ENCODE peak calls at places on chromosome 3, in eight cellular contexts. W is MV-4-11, Z is DMS153, C is sigmoid colon, G is A549, V is renal cortical epithelial cell, N is left ventricle myocardium superior, D is NCI-H1092. X is an unnamed sample.

GRCh38 chr3:126373682-126374601 is 16.7 kb upstream of the KLF15 start:
- DNase-seq in W (no peak), C (peak; percentile 68), G (no peak), V (no peak), Z (no peak), N (no peak), D (no peak), X (no peak)

GRCh38 chr3:136862953-136863352 is 945 bp downstream of the NCK1 start:
- DNase-seq in V (no peak), G (no peak), Z (no peak), D (no peak), C (no peak), N (no peak), W (no peak), X (no peak)

GRCh38 chr3:133644768-133645167 is 17.0 kb downstream of the TOPBP1 start:
- DNase-seq in N (no peak), C (no peak), V (peak; percentile 70), G (peak; percentile 80), W (no peak), D (no peak), Z (no peak), X (no peak)

GRCh38 chr3:45011756-45012441 is 14.2 kb upstream of the CLEC3B start:
- DNase-seq in D (no peak), G (no peak), N (peak; percentile 79), C (peak; percentile 89), Z (no peak), V (peak; percentile 94), W (peak; percentile 88), X (peak; percentile 78)

GRCh38 chr3:129118745-129119144 is 2.9 kb downstream of the RAB43 start:
- DNase-seq in C (no peak), D (no peak), N (no peak), V (no peak), W (no peak), G (no peak), Z (no peak), X (no peak)

GRCh38 chr3:64327039-64327804 is 102.0 kb upstream of the PRICKLE2 start:
- DNase-seq in N (peak; percentile 81), G (no peak), V (no peak), D (no peak), C (peak; percentile 92), W (no peak), Z (no peak), X (peak; percentile 79)

GRCh38 chr3:72818092-72818721 is 30.0 kb downstream of the SHQ1 start:
- DNase-seq in W (no peak), V (peak; percentile 25), C (no peak), G (peak; percentile 13), Z (no peak), N (no peak), D (no peak), X (no peak)

GRCh38 chr3:54537506-54537905 is 390.4 kb downstream of the LRTM1 start:
- DNase-seq in D (no peak), V (no peak), C (no peak), N (no peak), G (no peak), Z (no peak), W (no peak), X (no peak)